ENCODE peak calls at places on chromosome 2, in four cellular contexts. B is germinal center, D is GM20000, M is fibroblast of lung. Y is an unnamed sample.

GRCh38 chr2:189236066-189236465 is 56.5 kb upstream of the COL5A2 start:
- DNase-seq in B (no peak), D (no peak), M (peak; percentile 53), Y (no peak)

GRCh38 chr2:47916437-47916836 is 10.1 kb upstream of the FBXO11 start:
- DNase-seq in B (no peak), D (no peak), M (no peak), Y (no peak)

GRCh38 chr2:19158211-19158610 is 200.2 kb downstream of the OSR1 start:
- DNase-seq in B (no peak), D (no peak), M (no peak), Y (no peak)

GRCh38 chr2:23069156-23069555 is 315.8 kb upstream of the KLHL29 start:
- DNase-seq in B (no peak), D (no peak), M (no peak), Y (no peak)

GRCh38 chr2:40360652-40361051 is 91.2 kb downstream of the SLC8A1 start:
- DNase-seq in B (no peak), D (no peak), M (peak; percentile 56), Y (no peak)

GRCh38 chr2:241009601-241010530 is 11.4 kb downstream of the SNED1 start:
- DNase-seq in B (no peak), D (peak; percentile 64), M (peak; percentile 86), Y (peak; percentile 49)

GRCh38 chr2:208356846-208357574 is 49.6 kb upstream of the PTH2R start:
- DNase-seq in B (no peak), D (no peak), M (peak; percentile 29), Y (no peak)

GRCh38 chr2:210730672-210731071 is 174.3 kb downstream of the CPS1 start:
- DNase-seq in B (no peak), D (no peak), M (no peak), Y (no peak)

GRCh38 chr2:105387225-105387624 is 11.6 kb downstream of the FHL2 start:
- DNase-seq in B (no peak), D (no peak), M (peak; percentile 42), Y (no peak)

GRCh38 chr2:178484245-178485041 is 4.2 kb downstream of the PLEKHA3 start:
- DNase-seq in B (no peak), D (no peak), M (peak; percentile 49), Y (no peak)

GRCh38 chr2:112907001-112907949 is 3.7 kb upstream of the IL37 start:
- DNase-seq in B (no peak), D (no peak), M (no peak), Y (no peak)

GRCh38 chr2:158034198-158034831 is 67.4 kb upstream of the UPP2 start:
- DNase-seq in B (no peak), D (peak; percentile 36), M (peak; percentile 48), Y (no peak)

GRCh38 chr2:230600881-230601280 is 111.8 kb upstream of the CAB39 start:
- DNase-seq in B (peak; percentile 25), D (no peak), M (no peak), Y (no peak)